ENCODE peak calls at places on chromosomes 12 and 14, in six cellular contexts. One of them, this sample, is unnamed. For H3K9me3, the result is how much of the 10 kb centered on the place peaks cover.

GRCh38 chr14:100864960-100865681 is 38.4 kb downstream of the RTL1 start:
- DNase-seq in H1: no peak
- DNase-seq in HepG2: no peak
- DNase-seq in SK-N-SH: no peak
- DNase-seq in K562: peak
- DNase-seq in GM12878: no peak
- DNase-seq in this sample: no peak

GRCh38 chr14:99312106-99312505 is 40.1 kb upstream of the BCL11B start:
- DNase-seq in H1: no peak
- DNase-seq in HepG2: no peak
- DNase-seq in SK-N-SH: no peak
- DNase-seq in K562: no peak
- DNase-seq in GM12878: no peak
- DNase-seq in this sample: no peak

GRCh38 chr14:61342486-61342885 is 21.1 kb downstream of the PRKCH start:
- DNase-seq in H1: no peak
- DNase-seq in HepG2: no peak
- DNase-seq in SK-N-SH: no peak
- DNase-seq in K562: no peak
- DNase-seq in GM12878: peak
- DNase-seq in this sample: no peak

GRCh38 chr12:12734054-12734453 is 16.9 kb downstream of the CDKN1B start:
- DNase-seq in H1: no peak
- DNase-seq in HepG2: no peak
- DNase-seq in SK-N-SH: no peak
- DNase-seq in K562: no peak
- DNase-seq in GM12878: no peak
- DNase-seq in this sample: no peak

GRCh38 chr14:72751276-72752033 is 142.4 kb downstream of the DPF3 start:
- DNase-seq in H1: no peak
- DNase-seq in HepG2: no peak
- DNase-seq in SK-N-SH: no peak
- DNase-seq in K562: no peak
- DNase-seq in GM12878: no peak
- DNase-seq in this sample: no peak

GRCh38 chr14:103087343-103087835 is 3.4 kb downstream of the LBHD2 start:
- DNase-seq in H1: no peak
- DNase-seq in HepG2: no peak
- DNase-seq in SK-N-SH: peak
- DNase-seq in K562: no peak
- DNase-seq in GM12878: no peak
- DNase-seq in this sample: no peak

GRCh38 chr12:97404549-97404948 is 58.1 kb upstream of the RMST start:
- DNase-seq in H1: no peak
- DNase-seq in HepG2: peak
- DNase-seq in SK-N-SH: peak
- DNase-seq in K562: peak
- DNase-seq in GM12878: peak
- DNase-seq in this sample: peak

GRCh38 chr14:100147181-100147631 is 12.2 kb downstream of the DEGS2 start:
- DNase-seq in H1: no peak
- DNase-seq in HepG2: no peak
- DNase-seq in SK-N-SH: peak
- DNase-seq in K562: no peak
- DNase-seq in GM12878: no peak
- DNase-seq in this sample: no peak

GRCh38 chr12:18054925-18055324 is 35.1 kb downstream of the RERGL start:
- DNase-seq in H1: no peak
- DNase-seq in HepG2: no peak
- DNase-seq in SK-N-SH: no peak
- DNase-seq in K562: no peak
- DNase-seq in GM12878: no peak
- DNase-seq in this sample: no peak

GRCh38 chr14:104971447-104972240 is 6.5 kb downstream of the AHNAK2 start:
- DNase-seq in H1: no peak
- DNase-seq in HepG2: no peak
- DNase-seq in SK-N-SH: no peak
- DNase-seq in K562: no peak
- DNase-seq in GM12878: no peak
- DNase-seq in this sample: no peak

GRCh38 chr14:62711351-62712023 is 333.8 kb downstream of the KCNH5 start:
- DNase-seq in H1: no peak
- DNase-seq in HepG2: no peak
- DNase-seq in SK-N-SH: no peak
- DNase-seq in K562: no peak
- DNase-seq in GM12878: no peak
- DNase-seq in this sample: no peak

GRCh38 chr12:131090254-131091210 is 136.8 kb downstream of the ADGRD1 start:
- DNase-seq in H1: no peak
- DNase-seq in HepG2: no peak
- DNase-seq in SK-N-SH: no peak
- DNase-seq in K562: no peak
- DNase-seq in GM12878: no peak
- DNase-seq in this sample: no peak

GRCh38 chr14:68977137-68977740 is 1.9 kb downstream of the ACTN1 start:
- DNase-seq in H1: no peak
- DNase-seq in HepG2: peak
- DNase-seq in SK-N-SH: peak
- DNase-seq in K562: peak
- DNase-seq in GM12878: no peak
- DNase-seq in this sample: no peak

GRCh38 chr12:63066782-63067181 is 84.2 kb downstream of the AVPR1A start:
- DNase-seq in H1: no peak
- DNase-seq in HepG2: no peak
- DNase-seq in SK-N-SH: no peak
- DNase-seq in K562: no peak
- DNase-seq in GM12878: no peak
- DNase-seq in this sample: no peak

GRCh38 chr12:89883630-89884364 is 175.2 kb upstream of the ATP2B1 start:
- DNase-seq in H1: peak
- DNase-seq in HepG2: no peak
- DNase-seq in SK-N-SH: no peak
- DNase-seq in K562: no peak
- DNase-seq in GM12878: no peak
- DNase-seq in this sample: no peak

GRCh38 chr14:75928587-75929230 is 53.1 kb downstream of the TGFB3 start:
- DNase-seq in H1: no peak
- DNase-seq in HepG2: no peak
- DNase-seq in SK-N-SH: peak
- DNase-seq in K562: no peak
- DNase-seq in GM12878: no peak
- DNase-seq in this sample: no peak

GRCh38 chr12:118190266-118190665 is 54.3 kb downstream of the PEBP1 start:
- DNase-seq in H1: no peak
- DNase-seq in HepG2: no peak
- DNase-seq in SK-N-SH: peak
- DNase-seq in K562: no peak
- DNase-seq in GM12878: no peak
- DNase-seq in this sample: no peak

GRCh38 chr14:75655235-75655634 is 5.4 kb downstream of the ERG28 start:
- DNase-seq in H1: no peak
- DNase-seq in HepG2: no peak
- DNase-seq in SK-N-SH: no peak
- DNase-seq in K562: no peak
- DNase-seq in GM12878: no peak
- DNase-seq in this sample: no peak

GRCh38 chr14:92844220-92844619 is 50.1 kb downstream of the GOLGA5 start:
- DNase-seq in H1: no peak
- DNase-seq in HepG2: no peak
- DNase-seq in SK-N-SH: no peak
- DNase-seq in K562: no peak
- DNase-seq in GM12878: peak
- DNase-seq in this sample: no peak

GRCh38 chr14:69316449-69317391 is 56.8 kb downstream of the GALNT16 start:
- DNase-seq in H1: no peak
- DNase-seq in HepG2: no peak
- DNase-seq in SK-N-SH: no peak
- DNase-seq in K562: no peak
- DNase-seq in GM12878: no peak
- DNase-seq in this sample: no peak

GRCh38 chr14:80977103-80977728 is 21.8 kb downstream of the TSHR start:
- DNase-seq in H1: no peak
- DNase-seq in HepG2: no peak
- DNase-seq in SK-N-SH: no peak
- DNase-seq in K562: no peak
- DNase-seq in GM12878: no peak
- DNase-seq in this sample: no peak

GRCh38 chr12:68868043-68868790 is 60.2 kb downstream of the MDM2 start:
- DNase-seq in H1: no peak
- DNase-seq in HepG2: no peak
- DNase-seq in SK-N-SH: no peak
- DNase-seq in K562: no peak
- DNase-seq in GM12878: no peak
- DNase-seq in this sample: no peak

GRCh38 chr14:76806446-76806845 is 6.2 kb downstream of the ANGEL1 start:
- DNase-seq in H1: no peak
- DNase-seq in HepG2: no peak
- DNase-seq in SK-N-SH: no peak
- DNase-seq in K562: no peak
- DNase-seq in GM12878: no peak
- DNase-seq in this sample: no peak

GRCh38 chr12:64780220-64780530 is 21.0 kb upstream of the GNS start:
- DNase-seq in H1: no peak
- DNase-seq in HepG2: no peak
- DNase-seq in SK-N-SH: no peak
- DNase-seq in K562: no peak
- DNase-seq in GM12878: no peak
- DNase-seq in this sample: no peak

GRCh38 chr14:57352771-57353170 is 37.6 kb upstream of the NAA30 start:
- DNase-seq in H1: no peak
- DNase-seq in HepG2: no peak
- DNase-seq in SK-N-SH: no peak
- DNase-seq in K562: no peak
- DNase-seq in GM12878: no peak
- DNase-seq in this sample: no peak

GRCh38 chr12:88893801-88894200 is 313.5 kb upstream of the KITLG start:
- DNase-seq in H1: no peak
- DNase-seq in HepG2: no peak
- DNase-seq in SK-N-SH: no peak
- DNase-seq in K562: no peak
- DNase-seq in GM12878: no peak
- DNase-seq in this sample: no peak

GRCh38 chr14:104550849-104551728 is 28.5 kb upstream of the C14orf180 start:
- DNase-seq in H1: no peak
- DNase-seq in HepG2: no peak
- DNase-seq in SK-N-SH: peak
- DNase-seq in K562: no peak
- DNase-seq in GM12878: no peak
- DNase-seq in this sample: no peak

GRCh38 chr12:104702565-104703139 is 245.9 kb downstream of the CHST11 start:
- DNase-seq in H1: no peak
- DNase-seq in HepG2: no peak
- DNase-seq in SK-N-SH: no peak
- DNase-seq in K562: no peak
- DNase-seq in GM12878: no peak
- DNase-seq in this sample: no peak
- TF ChIP-seq POLR2AphosphoS5 in H1: no peak
- TF ChIP-seq POLR2AphosphoS5 in HepG2: no peak
- TF ChIP-seq POLR2AphosphoS5 in SK-N-SH: no peak
- TF ChIP-seq POLR2AphosphoS5 in K562: no peak
- TF ChIP-seq POLR2AphosphoS5 in GM12878: no peak
- TF ChIP-seq POLR2AphosphoS5 in this sample: no peak

DNA sequence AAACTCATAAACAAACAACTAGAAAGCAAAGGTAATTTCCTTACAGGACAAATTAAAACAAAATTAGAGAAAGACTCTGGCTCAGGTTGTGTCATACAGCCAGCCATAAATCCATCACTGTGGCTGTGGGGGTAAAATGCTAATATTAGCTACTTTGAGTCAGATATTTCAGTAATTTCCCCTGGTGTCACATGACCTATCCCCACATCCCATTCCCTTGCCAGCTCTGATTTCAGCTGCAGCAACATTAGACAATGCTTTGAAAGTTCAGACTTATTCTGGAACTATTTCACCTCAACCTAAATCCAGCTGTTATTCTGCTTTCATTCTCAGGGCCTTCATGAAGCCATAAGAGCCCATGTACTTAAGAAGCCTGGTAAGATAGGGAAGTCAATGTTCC is 55.3 kb downstream of the RPL10L start:
- DNase-seq in H1: no peak
- DNase-seq in HepG2: no peak
- DNase-seq in SK-N-SH: no peak
- DNase-seq in K562: no peak
- DNase-seq in GM12878: no peak
- DNase-seq in this sample: no peak
- TF ChIP-seq JUND in H1: no peak
- TF ChIP-seq JUND in HepG2: no peak
- TF ChIP-seq JUND in SK-N-SH: no peak
- TF ChIP-seq JUND in K562: no peak
- TF ChIP-seq JUND in GM12878: no peak
- TF ChIP-seq JUND in this sample: no peak

DNA sequence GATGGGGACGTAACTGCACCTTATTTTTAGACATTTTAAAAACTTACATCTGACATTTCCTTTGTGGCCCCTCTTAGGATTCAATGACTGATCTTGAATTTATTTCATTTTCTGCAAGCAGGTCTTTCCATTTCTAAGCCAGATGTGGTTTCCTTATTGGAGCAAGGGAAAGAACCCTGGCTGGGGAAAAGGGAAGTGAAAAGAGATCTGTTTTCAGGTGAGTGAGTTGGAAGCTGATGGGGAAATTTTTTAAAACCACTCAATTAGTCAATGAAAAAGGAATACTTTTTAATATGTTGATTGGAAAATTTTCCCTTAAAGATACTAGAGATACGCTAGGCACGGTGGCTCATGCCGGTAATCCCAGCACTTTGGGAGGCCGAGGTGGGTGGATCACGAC is 2.6 kb downstream of the ZNF140 start:
- DNase-seq in H1: no peak
- DNase-seq in HepG2: no peak
- DNase-seq in SK-N-SH: no peak
- DNase-seq in K562: no peak
- DNase-seq in GM12878: no peak
- DNase-seq in this sample: no peak
- H3K9me3 ChIP-seq in H1: half or more
- H3K9me3 ChIP-seq in HepG2: half or more
- H3K9me3 ChIP-seq in SK-N-SH: under half
- H3K9me3 ChIP-seq in K562: under half
- H3K9me3 ChIP-seq in GM12878: half or more
- H3K9me3 ChIP-seq in this sample: under half

GRCh38 chr12:127077262-127078045 is 1189.5 kb upstream of the TMEM132C start:
- DNase-seq in H1: no peak
- DNase-seq in HepG2: no peak
- DNase-seq in SK-N-SH: no peak
- DNase-seq in K562: peak
- DNase-seq in GM12878: no peak
- DNase-seq in this sample: no peak

GRCh38 chr12:127081058-127081457 is 1185.9 kb upstream of the TMEM132C start:
- DNase-seq in H1: no peak
- DNase-seq in HepG2: no peak
- DNase-seq in SK-N-SH: no peak
- DNase-seq in K562: no peak
- DNase-seq in GM12878: no peak
- DNase-seq in this sample: no peak

GRCh38 chr12:127078577-127079350 is 1188.2 kb upstream of the TMEM132C start:
- DNase-seq in H1: no peak
- DNase-seq in HepG2: no peak
- DNase-seq in SK-N-SH: no peak
- DNase-seq in K562: no peak
- DNase-seq in GM12878: no peak
- DNase-seq in this sample: no peak

GRCh38 chr12:127079636-127080035 is 1187.3 kb upstream of the TMEM132C start:
- DNase-seq in H1: no peak
- DNase-seq in HepG2: no peak
- DNase-seq in SK-N-SH: no peak
- DNase-seq in K562: no peak
- DNase-seq in GM12878: no peak
- DNase-seq in this sample: no peak

GRCh38 chr12:127083028-127083949 is 1183.7 kb upstream of the TMEM132C start:
- DNase-seq in H1: no peak
- DNase-seq in HepG2: peak
- DNase-seq in SK-N-SH: peak
- DNase-seq in K562: peak
- DNase-seq in GM12878: peak
- DNase-seq in this sample: peak
- TF ChIP-seq POLR2AphosphoS5 in H1: no peak
- TF ChIP-seq POLR2AphosphoS5 in HepG2: no peak
- TF ChIP-seq POLR2AphosphoS5 in SK-N-SH: no peak
- TF ChIP-seq POLR2AphosphoS5 in K562: no peak
- TF ChIP-seq POLR2AphosphoS5 in GM12878: no peak
- TF ChIP-seq POLR2AphosphoS5 in this sample: peak